ENCODE peak calls at places on chromosomes 7 and 10, in nine cellular contexts. N, W, G, V, P, H, K, R and F are unnamed samples.

GRCh38 chr7:9082203-9082602 is 648.8 kb downstream of the NXPH1 start:
- DNase-seq in P (no peak), K (no peak), G (no peak), N (no peak), W (no peak), V (no peak), H (no peak), R (no peak), F (no peak)

GRCh38 chr10:116521424-116522305 is 24.1 kb upstream of the PNLIP start:
- DNase-seq in H (peak; percentile 7), W (no peak), V (no peak), P (peak; percentile 21), G (no peak), R (no peak), K (peak; percentile 7), N (peak; percentile 14), F (peak; percentile 52)

GRCh38 chr7:129707910-129708490 is 96.5 kb downstream of the NRF1 start:
- DNase-seq in N (peak; percentile 47), G (no peak), K (no peak), W (no peak), R (no peak), H (no peak), V (no peak), P (no peak), F (no peak)

GRCh38 chr7:150806863-150807262 is 6.3 kb downstream of the TMEM176A start:
- DNase-seq in W (no peak), K (no peak), R (no peak), G (no peak), N (no peak), P (no peak), H (no peak), V (no peak), F (no peak)

GRCh38 chr10:36489928-36490279 is 635.5 kb upstream of the ANKRD30A start:
- DNase-seq in W (no peak), V (no peak), R (no peak), K (peak; percentile 52), G (no peak), H (no peak), N (no peak), P (no peak), F (peak; percentile 86)

GRCh38 chr7:106121189-106121799 is 9.2 kb upstream of the SYPL1 start:
- DNase-seq in N (no peak), G (no peak), V (no peak), K (no peak), W (peak; percentile 29), R (no peak), H (no peak), P (no peak), F (no peak)

GRCh38 chr7:151796871-151797270 is 80.0 kb downstream of the PRKAG2 start:
- DNase-seq in K (no peak), R (no peak), N (no peak), V (no peak), P (no peak), H (no peak), W (no peak), G (no peak), F (no peak)

GRCh38 chr7:22351329-22351692 is 5.6 kb downstream of the RAPGEF5 start:
- DNase-seq in V (no peak), P (no peak), W (no peak), R (no peak), N (no peak), G (no peak), K (no peak), H (no peak), F (no peak)

GRCh38 chr7:2804227-2804763 is 39.8 kb downstream of the GNA12 start:
- DNase-seq in P (no peak), N (no peak), R (no peak), H (no peak), K (no peak), W (no peak), V (no peak), G (no peak), F (no peak)

GRCh38 chr7:49708590-49708989 is 64.8 kb upstream of the VWC2 start:
- DNase-seq in H (no peak), P (no peak), R (no peak), N (no peak), W (no peak), V (no peak), G (no peak), K (no peak), F (no peak)

GRCh38 chr7:81845628-81846259 is 75.9 kb upstream of the HGF start:
- DNase-seq in G (no peak), N (peak; percentile 78), W (no peak), P (no peak), V (no peak), K (no peak), R (no peak), H (no peak), F (peak; percentile 25)